ENCODE peak calls at places on chromosomes 11 and 22, in six cellular contexts. One of them, this sample, is unnamed. For H3K4me1, the result is how much of the 10 kb centered on the place peaks cover.

GRCh38 chr11:66289548-66290331 is 797 bp upstream of the YIF1A start:
- DNase-seq in OCI-LY7: peak
- DNase-seq in CD8-positive, alpha-beta memory T cell: peak
- DNase-seq in heart left ventricle: peak
- DNase-seq in tibial nerve: peak
- DNase-seq in pancreas: no peak
- DNase-seq in this sample: no peak

GRCh38 chr22:44261861-44262595 is 50.7 kb downstream of the SHISAL1 start:
- DNase-seq in heart left ventricle: peak
- DNase-seq in OCI-LY7: no peak
- DNase-seq in pancreas: no peak
- DNase-seq in CD8-positive, alpha-beta memory T cell: no peak
- DNase-seq in tibial nerve: no peak
- DNase-seq in this sample: peak

GRCh38 chr11:126548576-126549272 is 193.2 kb downstream of the ST3GAL4 start:
- DNase-seq in OCI-LY7: no peak
- DNase-seq in pancreas: no peak
- DNase-seq in CD8-positive, alpha-beta memory T cell: no peak
- DNase-seq in tibial nerve: no peak
- DNase-seq in heart left ventricle: no peak
- DNase-seq in this sample: no peak

GRCh38 chr11:126991596-126991995 is 9.0 kb downstream of the KIRREL3 start:
- DNase-seq in CD8-positive, alpha-beta memory T cell: no peak
- DNase-seq in pancreas: no peak
- DNase-seq in heart left ventricle: no peak
- DNase-seq in OCI-LY7: no peak
- DNase-seq in tibial nerve: no peak
- DNase-seq in this sample: no peak

GRCh38 chr11:35104655-35105054 is 34.3 kb upstream of the CD44 start:
- DNase-seq in heart left ventricle: no peak
- DNase-seq in pancreas: no peak
- DNase-seq in tibial nerve: no peak
- DNase-seq in OCI-LY7: no peak
- DNase-seq in CD8-positive, alpha-beta memory T cell: no peak
- DNase-seq in this sample: no peak

GRCh38 chr11:88420165-88420781 is 82.7 kb upstream of the CTSC start:
- DNase-seq in OCI-LY7: no peak
- DNase-seq in pancreas: no peak
- DNase-seq in tibial nerve: no peak
- DNase-seq in CD8-positive, alpha-beta memory T cell: no peak
- DNase-seq in heart left ventricle: peak
- DNase-seq in this sample: peak

GRCh38 chr11:107018902-107019493 is 722 bp upstream of the GUCY1A2 start:
- DNase-seq in pancreas: peak
- DNase-seq in heart left ventricle: peak
- DNase-seq in OCI-LY7: no peak
- DNase-seq in tibial nerve: peak
- DNase-seq in CD8-positive, alpha-beta memory T cell: no peak
- DNase-seq in this sample: peak

GRCh38 chr22:39913321-39913720 is 12.4 kb downstream of the GRAP2 start:
- DNase-seq in heart left ventricle: no peak
- DNase-seq in tibial nerve: no peak
- DNase-seq in pancreas: no peak
- DNase-seq in CD8-positive, alpha-beta memory T cell: no peak
- DNase-seq in OCI-LY7: no peak
- DNase-seq in this sample: no peak

GRCh38 chr11:116413861-116414260 is 358.9 kb downstream of the BUD13 start:
- DNase-seq in CD8-positive, alpha-beta memory T cell: no peak
- DNase-seq in tibial nerve: no peak
- DNase-seq in OCI-LY7: no peak
- DNase-seq in heart left ventricle: no peak
- DNase-seq in pancreas: no peak
- DNase-seq in this sample: no peak

GRCh38 chr11:113587318-113587739 is 112.1 kb upstream of the DRD2 start:
- DNase-seq in tibial nerve: no peak
- DNase-seq in heart left ventricle: no peak
- DNase-seq in CD8-positive, alpha-beta memory T cell: no peak
- DNase-seq in OCI-LY7: no peak
- DNase-seq in pancreas: no peak
- DNase-seq in this sample: no peak

GRCh38 chr11:1674194-1674878 is 22.7 kb upstream of the KRTAP5-6 start:
- DNase-seq in heart left ventricle: no peak
- DNase-seq in pancreas: no peak
- DNase-seq in CD8-positive, alpha-beta memory T cell: no peak
- DNase-seq in tibial nerve: no peak
- DNase-seq in OCI-LY7: no peak
- DNase-seq in this sample: no peak

GRCh38 chr11:122764691-122765090 is 73.6 kb upstream of the CRTAM start:
- DNase-seq in CD8-positive, alpha-beta memory T cell: no peak
- DNase-seq in tibial nerve: no peak
- DNase-seq in pancreas: no peak
- DNase-seq in heart left ventricle: no peak
- DNase-seq in OCI-LY7: no peak
- DNase-seq in this sample: no peak

GRCh38 chr11:118128310-118128709 is 24.3 kb downstream of the SCN4B start:
- DNase-seq in OCI-LY7: no peak
- DNase-seq in pancreas: no peak
- DNase-seq in heart left ventricle: no peak
- DNase-seq in CD8-positive, alpha-beta memory T cell: no peak
- DNase-seq in tibial nerve: no peak
- DNase-seq in this sample: no peak

GRCh38 chr22:21933899-21934298 is 18.7 kb downstream of the PPM1F start:
- DNase-seq in tibial nerve: no peak
- DNase-seq in heart left ventricle: no peak
- DNase-seq in CD8-positive, alpha-beta memory T cell: no peak
- DNase-seq in OCI-LY7: no peak
- DNase-seq in pancreas: no peak
- DNase-seq in this sample: no peak

GRCh38 chr11:125376117-125376516 is 119.9 kb downstream of the FEZ1 start:
- DNase-seq in CD8-positive, alpha-beta memory T cell: no peak
- DNase-seq in pancreas: peak
- DNase-seq in OCI-LY7: no peak
- DNase-seq in tibial nerve: no peak
- DNase-seq in heart left ventricle: peak
- DNase-seq in this sample: peak

GRCh38 chr11:119779195-119780071 is 50.4 kb upstream of the NECTIN1 start:
- DNase-seq in tibial nerve: no peak
- DNase-seq in OCI-LY7: no peak
- DNase-seq in heart left ventricle: peak
- DNase-seq in CD8-positive, alpha-beta memory T cell: no peak
- DNase-seq in pancreas: no peak
- DNase-seq in this sample: no peak

DNA sequence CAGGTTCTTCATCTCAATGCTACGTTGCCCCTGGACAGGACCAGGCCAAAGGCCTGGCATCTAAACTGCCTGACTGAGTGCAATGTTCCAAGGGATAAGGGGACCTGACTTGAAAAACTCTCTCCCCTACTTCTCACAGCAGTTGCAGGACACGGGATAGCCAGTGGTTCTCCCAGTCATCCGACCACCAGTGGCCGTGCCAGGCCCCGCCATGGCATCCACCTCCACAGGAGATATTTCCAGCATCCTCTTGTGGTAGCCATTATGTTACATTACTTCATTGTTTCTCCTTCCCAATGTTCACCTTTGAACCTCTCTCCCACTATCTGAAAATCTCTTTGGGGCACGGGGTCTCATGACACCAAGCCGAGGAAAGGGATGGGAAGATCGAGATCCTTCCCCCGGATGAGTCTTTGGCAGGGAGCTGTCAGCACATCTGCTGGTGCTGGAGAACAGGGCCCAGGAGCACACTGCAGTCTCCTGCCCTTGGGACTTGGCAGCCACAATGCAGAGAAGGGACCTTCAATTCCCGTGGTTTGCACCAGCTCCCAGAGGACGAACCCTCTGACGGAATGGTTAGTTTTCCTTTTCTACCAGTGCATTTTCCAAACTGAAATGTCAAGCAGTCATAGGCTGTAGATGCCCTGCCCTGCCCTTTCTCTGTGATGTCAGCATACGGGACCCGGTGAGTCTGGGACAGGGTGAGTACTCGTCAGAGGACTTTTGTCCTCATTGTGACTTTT is 121.2 kb downstream of the ETS1 start:
- DNase-seq in pancreas: no peak
- DNase-seq in tibial nerve: no peak
- DNase-seq in OCI-LY7: no peak
- DNase-seq in CD8-positive, alpha-beta memory T cell: no peak
- DNase-seq in heart left ventricle: peak
- DNase-seq in this sample: no peak
- H3K27ac ChIP-seq in pancreas: no peak
- H3K27ac ChIP-seq in tibial nerve: peak
- H3K27ac ChIP-seq in OCI-LY7: peak
- H3K27ac ChIP-seq in CD8-positive, alpha-beta memory T cell: peak
- H3K27ac ChIP-seq in heart left ventricle: peak
- H3K27ac ChIP-seq in this sample: peak

GRCh38 chr22:17918840-17919239 is 105.5 kb downstream of the MICAL3 start:
- DNase-seq in CD8-positive, alpha-beta memory T cell: no peak
- DNase-seq in heart left ventricle: no peak
- DNase-seq in tibial nerve: no peak
- DNase-seq in OCI-LY7: no peak
- DNase-seq in pancreas: no peak
- DNase-seq in this sample: no peak
- H3K4me1 ChIP-seq in CD8-positive, alpha-beta memory T cell: under half
- H3K4me1 ChIP-seq in heart left ventricle: half or more
- H3K4me1 ChIP-seq in tibial nerve: under half
- H3K4me1 ChIP-seq in OCI-LY7: half or more
- H3K4me1 ChIP-seq in pancreas: under half
- H3K4me1 ChIP-seq in this sample: under half

GRCh38 chr22:36358533-36359171 is 29.1 kb downstream of the MYH9 start:
- DNase-seq in OCI-LY7: no peak
- DNase-seq in tibial nerve: no peak
- DNase-seq in heart left ventricle: no peak
- DNase-seq in pancreas: no peak
- DNase-seq in CD8-positive, alpha-beta memory T cell: no peak
- DNase-seq in this sample: no peak

GRCh38 chr22:36362077-36362476 is 25.7 kb downstream of the MYH9 start:
- DNase-seq in pancreas: no peak
- DNase-seq in tibial nerve: no peak
- DNase-seq in heart left ventricle: no peak
- DNase-seq in CD8-positive, alpha-beta memory T cell: no peak
- DNase-seq in OCI-LY7: no peak
- DNase-seq in this sample: no peak

GRCh38 chr22:36360871-36361383 is 26.8 kb downstream of the MYH9 start:
- DNase-seq in OCI-LY7: no peak
- DNase-seq in pancreas: no peak
- DNase-seq in CD8-positive, alpha-beta memory T cell: no peak
- DNase-seq in heart left ventricle: no peak
- DNase-seq in tibial nerve: no peak
- DNase-seq in this sample: no peak

GRCh38 chr22:36359172-36359973 is 28.4 kb downstream of the MYH9 start:
- DNase-seq in CD8-positive, alpha-beta memory T cell: no peak
- DNase-seq in pancreas: no peak
- DNase-seq in OCI-LY7: peak
- DNase-seq in tibial nerve: no peak
- DNase-seq in heart left ventricle: no peak
- DNase-seq in this sample: no peak

DNA sequence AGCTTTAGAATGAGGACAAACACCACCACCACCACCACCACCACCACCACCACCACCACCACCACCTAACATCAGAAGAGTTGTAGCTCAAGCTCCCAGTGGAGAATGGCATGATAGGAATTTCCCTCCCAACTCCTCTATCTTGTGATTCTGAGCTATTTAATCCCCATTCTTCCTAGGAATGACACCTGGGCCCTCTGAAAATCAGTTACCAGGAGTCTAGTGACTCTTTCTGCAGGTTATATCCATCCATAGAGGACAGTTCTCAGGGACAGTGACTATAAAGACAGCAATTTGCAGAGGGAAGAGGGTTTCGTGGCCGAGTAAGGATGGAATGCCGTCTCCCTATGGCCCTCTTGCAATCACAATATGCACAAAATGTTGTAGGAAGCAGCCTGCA is 27.8 kb downstream of the MYH9 start:
- DNase-seq in tibial nerve: no peak
- DNase-seq in pancreas: no peak
- DNase-seq in OCI-LY7: no peak
- DNase-seq in CD8-positive, alpha-beta memory T cell: no peak
- DNase-seq in heart left ventricle: no peak
- DNase-seq in this sample: no peak
- H3K27ac ChIP-seq in tibial nerve: peak
- H3K27ac ChIP-seq in pancreas: no peak
- H3K27ac ChIP-seq in OCI-LY7: no peak
- H3K27ac ChIP-seq in CD8-positive, alpha-beta memory T cell: no peak
- H3K27ac ChIP-seq in heart left ventricle: peak
- H3K27ac ChIP-seq in this sample: peak

GRCh38 chr11:8803973-8804372 is 107.0 kb upstream of the AKIP1 start:
- DNase-seq in OCI-LY7: no peak
- DNase-seq in pancreas: no peak
- DNase-seq in heart left ventricle: no peak
- DNase-seq in CD8-positive, alpha-beta memory T cell: no peak
- DNase-seq in tibial nerve: no peak
- DNase-seq in this sample: no peak
- H3K4me1 ChIP-seq in OCI-LY7: under half
- H3K4me1 ChIP-seq in pancreas: under half
- H3K4me1 ChIP-seq in heart left ventricle: half or more
- H3K4me1 ChIP-seq in CD8-positive, alpha-beta memory T cell: under half
- H3K4me1 ChIP-seq in tibial nerve: under half
- H3K4me1 ChIP-seq in this sample: under half

GRCh38 chr11:74546752-74547151 is 45.6 kb upstream of the POLD3 start:
- DNase-seq in heart left ventricle: no peak
- DNase-seq in CD8-positive, alpha-beta memory T cell: no peak
- DNase-seq in OCI-LY7: no peak
- DNase-seq in tibial nerve: no peak
- DNase-seq in pancreas: no peak
- DNase-seq in this sample: no peak
- H3K27ac ChIP-seq in heart left ventricle: no peak
- H3K27ac ChIP-seq in CD8-positive, alpha-beta memory T cell: no peak
- H3K27ac ChIP-seq in OCI-LY7: no peak
- H3K27ac ChIP-seq in tibial nerve: no peak
- H3K27ac ChIP-seq in pancreas: no peak
- H3K27ac ChIP-seq in this sample: no peak

GRCh38 chr11:115085461-115086220 is 407.3 kb downstream of the NXPE2 start:
- DNase-seq in heart left ventricle: no peak
- DNase-seq in pancreas: no peak
- DNase-seq in CD8-positive, alpha-beta memory T cell: no peak
- DNase-seq in OCI-LY7: no peak
- DNase-seq in tibial nerve: no peak
- DNase-seq in this sample: no peak
- H3K4me1 ChIP-seq in heart left ventricle: under half
- H3K4me1 ChIP-seq in pancreas: under half
- H3K4me1 ChIP-seq in CD8-positive, alpha-beta memory T cell: under half
- H3K4me1 ChIP-seq in OCI-LY7: under half
- H3K4me1 ChIP-seq in tibial nerve: under half
- H3K4me1 ChIP-seq in this sample: under half

This sample was measured in uterus.